ENCODE peak calls at places on chromosomes 13 and 19, in eight cellular contexts. One of them, this sample, is unnamed.

GRCh38 chr19:38665950-38666661 is 18.7 kb downstream of the ACTN4 start:
- DNase-seq in fibroblast of villous mesenchyme: peak; percentile 83
- DNase-seq in amygdala: no peak
- DNase-seq in stimulated activated CD8-positive, alpha-beta memory T cell treated with anti-CD3 and anti-CD28 coated beads, Interleukin-12 subunit alpha, Interleukin-12 subunit beta, amount 100 ng/mL, for 4 hours: no peak
- DNase-seq in T follicular helper cell: no peak
- DNase-seq in left kidney: peak; percentile 92
- DNase-seq in activated CD4-positive, alpha-beta T cell treated with anti-CD3 and anti-CD28 coated beads for 24 hours: no peak
- DNase-seq in stimulated activated CD4-positive, alpha-beta T cell treated with anti-CD3 and anti-CD28 coated beads, Interleukin-4, amount 100 ng/mL, for 48 hours: no peak
- DNase-seq in this sample: no peak

GRCh38 chr19:794989-795658 is 2.1 kb upstream of the PTBP1 start:
- DNase-seq in fibroblast of villous mesenchyme: no peak
- DNase-seq in amygdala: no peak
- DNase-seq in stimulated activated CD8-positive, alpha-beta memory T cell treated with anti-CD3 and anti-CD28 coated beads, Interleukin-12 subunit alpha, Interleukin-12 subunit beta, amount 100 ng/mL, for 4 hours: no peak
- DNase-seq in T follicular helper cell: no peak
- DNase-seq in left kidney: no peak
- DNase-seq in activated CD4-positive, alpha-beta T cell treated with anti-CD3 and anti-CD28 coated beads for 24 hours: no peak
- DNase-seq in stimulated activated CD4-positive, alpha-beta T cell treated with anti-CD3 and anti-CD28 coated beads, Interleukin-4, amount 100 ng/mL, for 48 hours: no peak
- DNase-seq in this sample: no peak

GRCh38 chr13:102598061-102598460 is 1.3 kb downstream of the TPP2 start:
- DNase-seq in fibroblast of villous mesenchyme: peak; percentile 7
- DNase-seq in amygdala: no peak
- DNase-seq in stimulated activated CD8-positive, alpha-beta memory T cell treated with anti-CD3 and anti-CD28 coated beads, Interleukin-12 subunit alpha, Interleukin-12 subunit beta, amount 100 ng/mL, for 4 hours: no peak
- DNase-seq in T follicular helper cell: no peak
- DNase-seq in left kidney: peak; percentile 28
- DNase-seq in activated CD4-positive, alpha-beta T cell treated with anti-CD3 and anti-CD28 coated beads for 24 hours: no peak
- DNase-seq in stimulated activated CD4-positive, alpha-beta T cell treated with anti-CD3 and anti-CD28 coated beads, Interleukin-4, amount 100 ng/mL, for 48 hours: no peak
- DNase-seq in this sample: no peak

GRCh38 chr13:100306444-100306999 is 217.6 kb downstream of the PCCA start:
- DNase-seq in fibroblast of villous mesenchyme: no peak
- DNase-seq in amygdala: no peak
- DNase-seq in stimulated activated CD8-positive, alpha-beta memory T cell treated with anti-CD3 and anti-CD28 coated beads, Interleukin-12 subunit alpha, Interleukin-12 subunit beta, amount 100 ng/mL, for 4 hours: no peak
- DNase-seq in T follicular helper cell: no peak
- DNase-seq in left kidney: peak; percentile 5
- DNase-seq in activated CD4-positive, alpha-beta T cell treated with anti-CD3 and anti-CD28 coated beads for 24 hours: no peak
- DNase-seq in stimulated activated CD4-positive, alpha-beta T cell treated with anti-CD3 and anti-CD28 coated beads, Interleukin-4, amount 100 ng/mL, for 48 hours: no peak
- DNase-seq in this sample: no peak

GRCh38 chr13:49998714-49999624 is 2.1 kb downstream of the TRIM13 start:
- DNase-seq in fibroblast of villous mesenchyme: no peak
- DNase-seq in amygdala: no peak
- DNase-seq in stimulated activated CD8-positive, alpha-beta memory T cell treated with anti-CD3 and anti-CD28 coated beads, Interleukin-12 subunit alpha, Interleukin-12 subunit beta, amount 100 ng/mL, for 4 hours: no peak
- DNase-seq in T follicular helper cell: no peak
- DNase-seq in left kidney: no peak
- DNase-seq in activated CD4-positive, alpha-beta T cell treated with anti-CD3 and anti-CD28 coated beads for 24 hours: no peak
- DNase-seq in stimulated activated CD4-positive, alpha-beta T cell treated with anti-CD3 and anti-CD28 coated beads, Interleukin-4, amount 100 ng/mL, for 48 hours: no peak
- DNase-seq in this sample: no peak

GRCh38 chr19:54160182-54160811 is 776 bp upstream of the LENG1 start:
- DNase-seq in fibroblast of villous mesenchyme: peak; percentile 55
- DNase-seq in amygdala: no peak
- DNase-seq in stimulated activated CD8-positive, alpha-beta memory T cell treated with anti-CD3 and anti-CD28 coated beads, Interleukin-12 subunit alpha, Interleukin-12 subunit beta, amount 100 ng/mL, for 4 hours: no peak
- DNase-seq in T follicular helper cell: no peak
- DNase-seq in left kidney: peak; percentile 58
- DNase-seq in activated CD4-positive, alpha-beta T cell treated with anti-CD3 and anti-CD28 coated beads for 24 hours: no peak
- DNase-seq in stimulated activated CD4-positive, alpha-beta T cell treated with anti-CD3 and anti-CD28 coated beads, Interleukin-4, amount 100 ng/mL, for 48 hours: no peak
- DNase-seq in this sample: no peak

GRCh38 chr13:108428691-108429090 is 159.2 kb downstream of the TNFSF13B start:
- DNase-seq in fibroblast of villous mesenchyme: no peak
- DNase-seq in amygdala: no peak
- DNase-seq in stimulated activated CD8-positive, alpha-beta memory T cell treated with anti-CD3 and anti-CD28 coated beads, Interleukin-12 subunit alpha, Interleukin-12 subunit beta, amount 100 ng/mL, for 4 hours: no peak
- DNase-seq in T follicular helper cell: no peak
- DNase-seq in left kidney: no peak
- DNase-seq in activated CD4-positive, alpha-beta T cell treated with anti-CD3 and anti-CD28 coated beads for 24 hours: no peak
- DNase-seq in stimulated activated CD4-positive, alpha-beta T cell treated with anti-CD3 and anti-CD28 coated beads, Interleukin-4, amount 100 ng/mL, for 48 hours: no peak
- DNase-seq in this sample: no peak

GRCh38 chr13:38898481-38898880 is 92.2 kb downstream of the STOML3 start:
- DNase-seq in fibroblast of villous mesenchyme: no peak
- DNase-seq in amygdala: no peak
- DNase-seq in stimulated activated CD8-positive, alpha-beta memory T cell treated with anti-CD3 and anti-CD28 coated beads, Interleukin-12 subunit alpha, Interleukin-12 subunit beta, amount 100 ng/mL, for 4 hours: no peak
- DNase-seq in T follicular helper cell: no peak
- DNase-seq in left kidney: no peak
- DNase-seq in activated CD4-positive, alpha-beta T cell treated with anti-CD3 and anti-CD28 coated beads for 24 hours: no peak
- DNase-seq in stimulated activated CD4-positive, alpha-beta T cell treated with anti-CD3 and anti-CD28 coated beads, Interleukin-4, amount 100 ng/mL, for 48 hours: no peak
- DNase-seq in this sample: no peak

GRCh38 chr13:22757530-22758120 is 423.2 kb upstream of the SGCG start:
- DNase-seq in fibroblast of villous mesenchyme: peak; percentile 23
- DNase-seq in amygdala: no peak
- DNase-seq in stimulated activated CD8-positive, alpha-beta memory T cell treated with anti-CD3 and anti-CD28 coated beads, Interleukin-12 subunit alpha, Interleukin-12 subunit beta, amount 100 ng/mL, for 4 hours: no peak
- DNase-seq in T follicular helper cell: no peak
- DNase-seq in left kidney: peak; percentile 46
- DNase-seq in activated CD4-positive, alpha-beta T cell treated with anti-CD3 and anti-CD28 coated beads for 24 hours: no peak
- DNase-seq in stimulated activated CD4-positive, alpha-beta T cell treated with anti-CD3 and anti-CD28 coated beads, Interleukin-4, amount 100 ng/mL, for 48 hours: no peak
- DNase-seq in this sample: no peak

GRCh38 chr19:35673121-35673804 is 6.9 kb downstream of the UPK1A start:
- DNase-seq in fibroblast of villous mesenchyme: peak; percentile 57
- DNase-seq in amygdala: no peak
- DNase-seq in stimulated activated CD8-positive, alpha-beta memory T cell treated with anti-CD3 and anti-CD28 coated beads, Interleukin-12 subunit alpha, Interleukin-12 subunit beta, amount 100 ng/mL, for 4 hours: peak; percentile 7
- DNase-seq in T follicular helper cell: no peak
- DNase-seq in left kidney: no peak
- DNase-seq in activated CD4-positive, alpha-beta T cell treated with anti-CD3 and anti-CD28 coated beads for 24 hours: peak; percentile 26
- DNase-seq in stimulated activated CD4-positive, alpha-beta T cell treated with anti-CD3 and anti-CD28 coated beads, Interleukin-4, amount 100 ng/mL, for 48 hours: peak; percentile 55
- DNase-seq in this sample: peak; percentile 5

GRCh38 chr19:11300811-11301120 is 4.8 kb downstream of the TSPAN16 start:
- DNase-seq in fibroblast of villous mesenchyme: no peak
- DNase-seq in amygdala: no peak
- DNase-seq in stimulated activated CD8-positive, alpha-beta memory T cell treated with anti-CD3 and anti-CD28 coated beads, Interleukin-12 subunit alpha, Interleukin-12 subunit beta, amount 100 ng/mL, for 4 hours: no peak
- DNase-seq in T follicular helper cell: no peak
- DNase-seq in left kidney: no peak
- DNase-seq in activated CD4-positive, alpha-beta T cell treated with anti-CD3 and anti-CD28 coated beads for 24 hours: no peak
- DNase-seq in stimulated activated CD4-positive, alpha-beta T cell treated with anti-CD3 and anti-CD28 coated beads, Interleukin-4, amount 100 ng/mL, for 48 hours: no peak
- DNase-seq in this sample: no peak

GRCh38 chr19:17405250-17406038 is at the start of gene BST2:
- DNase-seq in fibroblast of villous mesenchyme: peak; percentile 96
- DNase-seq in amygdala: peak; percentile 25
- DNase-seq in stimulated activated CD8-positive, alpha-beta memory T cell treated with anti-CD3 and anti-CD28 coated beads, Interleukin-12 subunit alpha, Interleukin-12 subunit beta, amount 100 ng/mL, for 4 hours: no peak
- DNase-seq in T follicular helper cell: peak; percentile 33
- DNase-seq in left kidney: peak; percentile 89
- DNase-seq in activated CD4-positive, alpha-beta T cell treated with anti-CD3 and anti-CD28 coated beads for 24 hours: no peak
- DNase-seq in stimulated activated CD4-positive, alpha-beta T cell treated with anti-CD3 and anti-CD28 coated beads, Interleukin-4, amount 100 ng/mL, for 48 hours: no peak
- DNase-seq in this sample: peak; percentile 42

GRCh38 chr19:35521124-35521743 is 6.9 kb downstream of the SBSN start:
- DNase-seq in fibroblast of villous mesenchyme: no peak
- DNase-seq in amygdala: no peak
- DNase-seq in stimulated activated CD8-positive, alpha-beta memory T cell treated with anti-CD3 and anti-CD28 coated beads, Interleukin-12 subunit alpha, Interleukin-12 subunit beta, amount 100 ng/mL, for 4 hours: no peak
- DNase-seq in T follicular helper cell: no peak
- DNase-seq in left kidney: no peak
- DNase-seq in activated CD4-positive, alpha-beta T cell treated with anti-CD3 and anti-CD28 coated beads for 24 hours: no peak
- DNase-seq in stimulated activated CD4-positive, alpha-beta T cell treated with anti-CD3 and anti-CD28 coated beads, Interleukin-4, amount 100 ng/mL, for 48 hours: no peak
- DNase-seq in this sample: no peak

GRCh38 chr13:106916329-106916728 is 348.4 kb upstream of the ARGLU1 start:
- DNase-seq in fibroblast of villous mesenchyme: no peak
- DNase-seq in amygdala: no peak
- DNase-seq in stimulated activated CD8-positive, alpha-beta memory T cell treated with anti-CD3 and anti-CD28 coated beads, Interleukin-12 subunit alpha, Interleukin-12 subunit beta, amount 100 ng/mL, for 4 hours: no peak
- DNase-seq in T follicular helper cell: no peak
- DNase-seq in left kidney: peak; percentile 29
- DNase-seq in activated CD4-positive, alpha-beta T cell treated with anti-CD3 and anti-CD28 coated beads for 24 hours: no peak
- DNase-seq in stimulated activated CD4-positive, alpha-beta T cell treated with anti-CD3 and anti-CD28 coated beads, Interleukin-4, amount 100 ng/mL, for 48 hours: no peak
- DNase-seq in this sample: no peak

GRCh38 chr13:63107163-63107935 is 1691.7 kb upstream of the PCDH20 start:
- DNase-seq in fibroblast of villous mesenchyme: no peak
- DNase-seq in amygdala: no peak
- DNase-seq in stimulated activated CD8-positive, alpha-beta memory T cell treated with anti-CD3 and anti-CD28 coated beads, Interleukin-12 subunit alpha, Interleukin-12 subunit beta, amount 100 ng/mL, for 4 hours: no peak
- DNase-seq in T follicular helper cell: no peak
- DNase-seq in left kidney: peak; percentile 57
- DNase-seq in activated CD4-positive, alpha-beta T cell treated with anti-CD3 and anti-CD28 coated beads for 24 hours: no peak
- DNase-seq in stimulated activated CD4-positive, alpha-beta T cell treated with anti-CD3 and anti-CD28 coated beads, Interleukin-4, amount 100 ng/mL, for 48 hours: no peak
- DNase-seq in this sample: no peak

GRCh38 chr19:6774821-6775707 is 2.6 kb downstream of the VAV1 start:
- DNase-seq in fibroblast of villous mesenchyme: no peak
- DNase-seq in amygdala: no peak
- DNase-seq in stimulated activated CD8-positive, alpha-beta memory T cell treated with anti-CD3 and anti-CD28 coated beads, Interleukin-12 subunit alpha, Interleukin-12 subunit beta, amount 100 ng/mL, for 4 hours: no peak
- DNase-seq in T follicular helper cell: no peak
- DNase-seq in left kidney: no peak
- DNase-seq in activated CD4-positive, alpha-beta T cell treated with anti-CD3 and anti-CD28 coated beads for 24 hours: no peak
- DNase-seq in stimulated activated CD4-positive, alpha-beta T cell treated with anti-CD3 and anti-CD28 coated beads, Interleukin-4, amount 100 ng/mL, for 48 hours: no peak
- DNase-seq in this sample: no peak

GRCh38 chr13:33263484-33263883 is 22.1 kb downstream of the STARD13 start:
- DNase-seq in fibroblast of villous mesenchyme: no peak
- DNase-seq in amygdala: no peak
- DNase-seq in stimulated activated CD8-positive, alpha-beta memory T cell treated with anti-CD3 and anti-CD28 coated beads, Interleukin-12 subunit alpha, Interleukin-12 subunit beta, amount 100 ng/mL, for 4 hours: no peak
- DNase-seq in T follicular helper cell: no peak
- DNase-seq in left kidney: no peak
- DNase-seq in activated CD4-positive, alpha-beta T cell treated with anti-CD3 and anti-CD28 coated beads for 24 hours: no peak
- DNase-seq in stimulated activated CD4-positive, alpha-beta T cell treated with anti-CD3 and anti-CD28 coated beads, Interleukin-4, amount 100 ng/mL, for 48 hours: no peak
- DNase-seq in this sample: no peak

GRCh38 chr13:90721937-90722336 is 625.5 kb upstream of the MIR17HG start:
- DNase-seq in fibroblast of villous mesenchyme: no peak
- DNase-seq in amygdala: no peak
- DNase-seq in stimulated activated CD8-positive, alpha-beta memory T cell treated with anti-CD3 and anti-CD28 coated beads, Interleukin-12 subunit alpha, Interleukin-12 subunit beta, amount 100 ng/mL, for 4 hours: no peak
- DNase-seq in T follicular helper cell: no peak
- DNase-seq in left kidney: no peak
- DNase-seq in activated CD4-positive, alpha-beta T cell treated with anti-CD3 and anti-CD28 coated beads for 24 hours: no peak
- DNase-seq in stimulated activated CD4-positive, alpha-beta T cell treated with anti-CD3 and anti-CD28 coated beads, Interleukin-4, amount 100 ng/mL, for 48 hours: no peak
- DNase-seq in this sample: no peak

GRCh38 chr19:11549386-11549953 is 9.6 kb downstream of the ELOF1 start:
- DNase-seq in fibroblast of villous mesenchyme: no peak
- DNase-seq in amygdala: no peak
- DNase-seq in stimulated activated CD8-positive, alpha-beta memory T cell treated with anti-CD3 and anti-CD28 coated beads, Interleukin-12 subunit alpha, Interleukin-12 subunit beta, amount 100 ng/mL, for 4 hours: no peak
- DNase-seq in T follicular helper cell: no peak
- DNase-seq in left kidney: no peak
- DNase-seq in activated CD4-positive, alpha-beta T cell treated with anti-CD3 and anti-CD28 coated beads for 24 hours: no peak
- DNase-seq in stimulated activated CD4-positive, alpha-beta T cell treated with anti-CD3 and anti-CD28 coated beads, Interleukin-4, amount 100 ng/mL, for 48 hours: no peak
- DNase-seq in this sample: no peak

GRCh38 chr13:24906268-24906667 is 142.3 kb downstream of the RNF17 start:
- DNase-seq in fibroblast of villous mesenchyme: no peak
- DNase-seq in amygdala: no peak
- DNase-seq in stimulated activated CD8-positive, alpha-beta memory T cell treated with anti-CD3 and anti-CD28 coated beads, Interleukin-12 subunit alpha, Interleukin-12 subunit beta, amount 100 ng/mL, for 4 hours: no peak
- DNase-seq in T follicular helper cell: no peak
- DNase-seq in left kidney: no peak
- DNase-seq in activated CD4-positive, alpha-beta T cell treated with anti-CD3 and anti-CD28 coated beads for 24 hours: no peak
- DNase-seq in stimulated activated CD4-positive, alpha-beta T cell treated with anti-CD3 and anti-CD28 coated beads, Interleukin-4, amount 100 ng/mL, for 48 hours: no peak
- DNase-seq in this sample: no peak

GRCh38 chr19:55165952-55166529 is 372 bp downstream of the DNAAF3 start:
- DNase-seq in fibroblast of villous mesenchyme: peak; percentile 65
- DNase-seq in amygdala: peak; percentile 39
- DNase-seq in stimulated activated CD8-positive, alpha-beta memory T cell treated with anti-CD3 and anti-CD28 coated beads, Interleukin-12 subunit alpha, Interleukin-12 subunit beta, amount 100 ng/mL, for 4 hours: no peak
- DNase-seq in T follicular helper cell: peak; percentile 25
- DNase-seq in left kidney: peak; percentile 94
- DNase-seq in activated CD4-positive, alpha-beta T cell treated with anti-CD3 and anti-CD28 coated beads for 24 hours: peak; percentile 27
- DNase-seq in stimulated activated CD4-positive, alpha-beta T cell treated with anti-CD3 and anti-CD28 coated beads, Interleukin-4, amount 100 ng/mL, for 48 hours: no peak
- DNase-seq in this sample: no peak

GRCh38 chr19:42386974-42387707 is 3.0 kb downstream of the CNFN start:
- DNase-seq in fibroblast of villous mesenchyme: peak; percentile 45
- DNase-seq in amygdala: no peak
- DNase-seq in stimulated activated CD8-positive, alpha-beta memory T cell treated with anti-CD3 and anti-CD28 coated beads, Interleukin-12 subunit alpha, Interleukin-12 subunit beta, amount 100 ng/mL, for 4 hours: peak; percentile 36
- DNase-seq in T follicular helper cell: peak; percentile 50
- DNase-seq in left kidney: peak; percentile 91
- DNase-seq in activated CD4-positive, alpha-beta T cell treated with anti-CD3 and anti-CD28 coated beads for 24 hours: peak; percentile 49
- DNase-seq in stimulated activated CD4-positive, alpha-beta T cell treated with anti-CD3 and anti-CD28 coated beads, Interleukin-4, amount 100 ng/mL, for 48 hours: peak; percentile 54
- DNase-seq in this sample: peak; percentile 33

GRCh38 chr19:1168877-1169791 is 4.9 kb downstream of the SBNO2 start:
- DNase-seq in fibroblast of villous mesenchyme: peak; percentile 87
- DNase-seq in amygdala: no peak
- DNase-seq in stimulated activated CD8-positive, alpha-beta memory T cell treated with anti-CD3 and anti-CD28 coated beads, Interleukin-12 subunit alpha, Interleukin-12 subunit beta, amount 100 ng/mL, for 4 hours: no peak
- DNase-seq in T follicular helper cell: no peak
- DNase-seq in left kidney: peak; percentile 82
- DNase-seq in activated CD4-positive, alpha-beta T cell treated with anti-CD3 and anti-CD28 coated beads for 24 hours: no peak
- DNase-seq in stimulated activated CD4-positive, alpha-beta T cell treated with anti-CD3 and anti-CD28 coated beads, Interleukin-4, amount 100 ng/mL, for 48 hours: no peak
- DNase-seq in this sample: no peak

GRCh38 chr13:113291997-113292862 is 4.8 kb upstream of the LAMP1 start:
- DNase-seq in fibroblast of villous mesenchyme: peak; percentile 37
- DNase-seq in amygdala: peak; percentile 4
- DNase-seq in stimulated activated CD8-positive, alpha-beta memory T cell treated with anti-CD3 and anti-CD28 coated beads, Interleukin-12 subunit alpha, Interleukin-12 subunit beta, amount 100 ng/mL, for 4 hours: no peak
- DNase-seq in T follicular helper cell: no peak
- DNase-seq in left kidney: peak; percentile 85
- DNase-seq in activated CD4-positive, alpha-beta T cell treated with anti-CD3 and anti-CD28 coated beads for 24 hours: no peak
- DNase-seq in stimulated activated CD4-positive, alpha-beta T cell treated with anti-CD3 and anti-CD28 coated beads, Interleukin-4, amount 100 ng/mL, for 48 hours: no peak
- DNase-seq in this sample: no peak

GRCh38 chr13:112833551-112834257 is 135.3 kb upstream of the MCF2L start:
- DNase-seq in fibroblast of villous mesenchyme: no peak
- DNase-seq in amygdala: no peak
- DNase-seq in stimulated activated CD8-positive, alpha-beta memory T cell treated with anti-CD3 and anti-CD28 coated beads, Interleukin-12 subunit alpha, Interleukin-12 subunit beta, amount 100 ng/mL, for 4 hours: no peak
- DNase-seq in T follicular helper cell: no peak
- DNase-seq in left kidney: no peak
- DNase-seq in activated CD4-positive, alpha-beta T cell treated with anti-CD3 and anti-CD28 coated beads for 24 hours: no peak
- DNase-seq in stimulated activated CD4-positive, alpha-beta T cell treated with anti-CD3 and anti-CD28 coated beads, Interleukin-4, amount 100 ng/mL, for 48 hours: no peak
- DNase-seq in this sample: no peak

GRCh38 chr13:111033172-111034133 is 81.7 kb upstream of the ARHGEF7 start:
- DNase-seq in fibroblast of villous mesenchyme: peak; percentile 2
- DNase-seq in amygdala: no peak
- DNase-seq in stimulated activated CD8-positive, alpha-beta memory T cell treated with anti-CD3 and anti-CD28 coated beads, Interleukin-12 subunit alpha, Interleukin-12 subunit beta, amount 100 ng/mL, for 4 hours: no peak
- DNase-seq in T follicular helper cell: no peak
- DNase-seq in left kidney: no peak
- DNase-seq in activated CD4-positive, alpha-beta T cell treated with anti-CD3 and anti-CD28 coated beads for 24 hours: no peak
- DNase-seq in stimulated activated CD4-positive, alpha-beta T cell treated with anti-CD3 and anti-CD28 coated beads, Interleukin-4, amount 100 ng/mL, for 48 hours: no peak
- DNase-seq in this sample: no peak

GRCh38 chr19:55585658-55586339 is 5.2 kb upstream of the ZNF579 start:
- DNase-seq in fibroblast of villous mesenchyme: peak; percentile 68
- DNase-seq in amygdala: peak; percentile 61
- DNase-seq in stimulated activated CD8-positive, alpha-beta memory T cell treated with anti-CD3 and anti-CD28 coated beads, Interleukin-12 subunit alpha, Interleukin-12 subunit beta, amount 100 ng/mL, for 4 hours: no peak
- DNase-seq in T follicular helper cell: peak; percentile 36
- DNase-seq in left kidney: peak; percentile 95
- DNase-seq in activated CD4-positive, alpha-beta T cell treated with anti-CD3 and anti-CD28 coated beads for 24 hours: peak; percentile 47
- DNase-seq in stimulated activated CD4-positive, alpha-beta T cell treated with anti-CD3 and anti-CD28 coated beads, Interleukin-4, amount 100 ng/mL, for 48 hours: no peak
- DNase-seq in this sample: peak; percentile 25

GRCh38 chr19:48961051-48961649 is 4.0 kb upstream of the FTL start:
- DNase-seq in fibroblast of villous mesenchyme: no peak
- DNase-seq in amygdala: no peak
- DNase-seq in stimulated activated CD8-positive, alpha-beta memory T cell treated with anti-CD3 and anti-CD28 coated beads, Interleukin-12 subunit alpha, Interleukin-12 subunit beta, amount 100 ng/mL, for 4 hours: no peak
- DNase-seq in T follicular helper cell: no peak
- DNase-seq in left kidney: no peak
- DNase-seq in activated CD4-positive, alpha-beta T cell treated with anti-CD3 and anti-CD28 coated beads for 24 hours: no peak
- DNase-seq in stimulated activated CD4-positive, alpha-beta T cell treated with anti-CD3 and anti-CD28 coated beads, Interleukin-4, amount 100 ng/mL, for 48 hours: no peak
- DNase-seq in this sample: no peak

GRCh38 chr19:11265785-11266236 is 3.5 kb upstream of the DOCK6 start:
- DNase-seq in fibroblast of villous mesenchyme: no peak
- DNase-seq in amygdala: no peak
- DNase-seq in stimulated activated CD8-positive, alpha-beta memory T cell treated with anti-CD3 and anti-CD28 coated beads, Interleukin-12 subunit alpha, Interleukin-12 subunit beta, amount 100 ng/mL, for 4 hours: no peak
- DNase-seq in T follicular helper cell: no peak
- DNase-seq in left kidney: no peak
- DNase-seq in activated CD4-positive, alpha-beta T cell treated with anti-CD3 and anti-CD28 coated beads for 24 hours: no peak
- DNase-seq in stimulated activated CD4-positive, alpha-beta T cell treated with anti-CD3 and anti-CD28 coated beads, Interleukin-4, amount 100 ng/mL, for 48 hours: no peak
- DNase-seq in this sample: no peak

GRCh38 chr13:33676700-33677048 is 141.3 kb upstream of the RFC3 start:
- DNase-seq in fibroblast of villous mesenchyme: peak; percentile 61
- DNase-seq in amygdala: no peak
- DNase-seq in stimulated activated CD8-positive, alpha-beta memory T cell treated with anti-CD3 and anti-CD28 coated beads, Interleukin-12 subunit alpha, Interleukin-12 subunit beta, amount 100 ng/mL, for 4 hours: no peak
- DNase-seq in T follicular helper cell: no peak
- DNase-seq in left kidney: peak; percentile 87
- DNase-seq in activated CD4-positive, alpha-beta T cell treated with anti-CD3 and anti-CD28 coated beads for 24 hours: no peak
- DNase-seq in stimulated activated CD4-positive, alpha-beta T cell treated with anti-CD3 and anti-CD28 coated beads, Interleukin-4, amount 100 ng/mL, for 48 hours: peak; percentile 19
- DNase-seq in this sample: no peak

GRCh38 chr19:46574533-46574932 is 26.6 kb upstream of the CALM3 start:
- DNase-seq in fibroblast of villous mesenchyme: peak; percentile 22
- DNase-seq in amygdala: no peak
- DNase-seq in stimulated activated CD8-positive, alpha-beta memory T cell treated with anti-CD3 and anti-CD28 coated beads, Interleukin-12 subunit alpha, Interleukin-12 subunit beta, amount 100 ng/mL, for 4 hours: peak; percentile 3
- DNase-seq in T follicular helper cell: peak; percentile 12
- DNase-seq in left kidney: peak; percentile 40
- DNase-seq in activated CD4-positive, alpha-beta T cell treated with anti-CD3 and anti-CD28 coated beads for 24 hours: peak; percentile 12
- DNase-seq in stimulated activated CD4-positive, alpha-beta T cell treated with anti-CD3 and anti-CD28 coated beads, Interleukin-4, amount 100 ng/mL, for 48 hours: peak; percentile 38
- DNase-seq in this sample: peak; percentile 7

This sample was measured in effector memory CD4-positive, alpha-beta T cell.